ENCODE peak calls at places on chromosomes 16 and 17, in four cellular contexts. One of them, this sample, is unnamed.

GRCh38 chr16:83714286-83714685 is 93.5 kb upstream of the HSBP1 start:
- DNase-seq in GM23248: no peak
- DNase-seq in IMR-90: no peak
- DNase-seq in endothelial cell of umbilical vein: no peak
- DNase-seq in this sample: no peak

GRCh38 chr17:78044280-78044835 is 84.2 kb downstream of the TMC6 start:
- DNase-seq in endothelial cell of umbilical vein: no peak
- DNase-seq in IMR-90: no peak
- DNase-seq in GM23248: no peak
- DNase-seq in this sample: no peak

GRCh38 chr17:83181991-83182619 is 102.7 kb downstream of the METRNL start:
- DNase-seq in endothelial cell of umbilical vein: no peak
- DNase-seq in IMR-90: no peak
- DNase-seq in GM23248: no peak
- DNase-seq in this sample: no peak

GRCh38 chr16:31093132-31093703 is 1.4 kb downstream of the VKORC1 start:
- DNase-seq in endothelial cell of umbilical vein: no peak
- DNase-seq in GM23248: peak
- DNase-seq in IMR-90: peak
- DNase-seq in this sample: peak

GRCh38 chr17:229130-229944 is 47.9 kb upstream of the DOC2B start:
- DNase-seq in IMR-90: peak
- DNase-seq in endothelial cell of umbilical vein: peak
- DNase-seq in GM23248: no peak
- DNase-seq in this sample: no peak

GRCh38 chr16:68995011-68995504 is 110.4 kb upstream of the HAS3 start:
- DNase-seq in IMR-90: peak
- DNase-seq in endothelial cell of umbilical vein: peak
- DNase-seq in GM23248: peak
- DNase-seq in this sample: peak

GRCh38 chr16:11380836-11381235 is 35.6 kb downstream of the RMI2 start:
- DNase-seq in endothelial cell of umbilical vein: no peak
- DNase-seq in GM23248: no peak
- DNase-seq in IMR-90: no peak
- DNase-seq in this sample: no peak

GRCh38 chr16:3045758-3046505 is 429 bp upstream of the MMP25 start:
- DNase-seq in endothelial cell of umbilical vein: no peak
- DNase-seq in GM23248: peak
- DNase-seq in IMR-90: no peak
- DNase-seq in this sample: no peak

GRCh38 chr16:84836234-84836647 is 16.5 kb downstream of the CRISPLD2 start:
- DNase-seq in GM23248: peak
- DNase-seq in IMR-90: peak
- DNase-seq in endothelial cell of umbilical vein: no peak
- DNase-seq in this sample: no peak

GRCh38 chr16:85465328-85466307 is 147.5 kb upstream of the GSE1 start:
- DNase-seq in IMR-90: peak
- DNase-seq in GM23248: peak
- DNase-seq in endothelial cell of umbilical vein: no peak
- DNase-seq in this sample: no peak

GRCh38 chr17:10547351-10547750 is 2.1 kb downstream of the MYH2 start:
- DNase-seq in GM23248: no peak
- DNase-seq in endothelial cell of umbilical vein: no peak
- DNase-seq in IMR-90: no peak
- DNase-seq in this sample: no peak

GRCh38 chr16:78189121-78189520 is 89.7 kb downstream of the WWOX start:
- DNase-seq in GM23248: no peak
- DNase-seq in IMR-90: no peak
- DNase-seq in endothelial cell of umbilical vein: no peak
- DNase-seq in this sample: peak

GRCh38 chr16:19406891-19407491 is 10.7 kb upstream of the TMC5 start:
- DNase-seq in GM23248: no peak
- DNase-seq in endothelial cell of umbilical vein: no peak
- DNase-seq in IMR-90: no peak
- DNase-seq in this sample: no peak

GRCh38 chr16:85363881-85364280 is 249.2 kb upstream of the GSE1 start:
- DNase-seq in GM23248: peak
- DNase-seq in endothelial cell of umbilical vein: no peak
- DNase-seq in IMR-90: no peak
- DNase-seq in this sample: no peak

GRCh38 chr17:4833941-4834501 is 881 bp downstream of the MINK1 start:
- DNase-seq in IMR-90: peak
- DNase-seq in GM23248: peak
- DNase-seq in endothelial cell of umbilical vein: peak
- DNase-seq in this sample: peak

GRCh38 chr17:73595068-73595865 is 49.0 kb downstream of the SDK2 start:
- DNase-seq in IMR-90: no peak
- DNase-seq in endothelial cell of umbilical vein: no peak
- DNase-seq in GM23248: no peak
- DNase-seq in this sample: peak

GRCh38 chr17:48636177-48637018 is 10.2 kb upstream of the HOXB9 start:
- DNase-seq in IMR-90: peak
- DNase-seq in endothelial cell of umbilical vein: peak
- DNase-seq in GM23248: peak
- DNase-seq in this sample: peak

DNA sequence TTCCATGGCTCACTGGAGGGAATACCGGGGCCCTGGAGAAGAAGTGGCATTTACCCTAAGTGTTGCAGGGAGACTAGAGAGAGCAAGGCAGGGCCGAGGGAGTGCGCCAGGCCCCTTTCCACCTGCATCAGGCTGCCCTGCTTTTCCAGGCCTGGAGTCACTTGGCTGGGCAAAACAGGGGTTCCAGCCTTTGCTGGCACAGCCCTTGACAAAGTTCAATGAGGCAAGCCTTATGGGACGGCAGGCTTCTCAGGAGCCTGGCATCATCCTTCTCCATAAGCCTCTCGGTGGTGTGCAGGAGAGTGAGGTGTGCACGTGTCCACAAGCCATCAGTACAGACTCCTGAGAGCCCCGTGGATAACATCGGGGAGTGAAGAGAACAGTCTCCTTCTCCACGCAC is 27.1 kb downstream of the CACNA1G start:
- DNase-seq in endothelial cell of umbilical vein: no peak
- DNase-seq in GM23248: no peak
- DNase-seq in IMR-90: no peak
- DNase-seq in this sample: no peak
- H3K4me3 ChIP-seq in endothelial cell of umbilical vein: no peak
- H3K4me3 ChIP-seq in GM23248: no peak
- H3K4me3 ChIP-seq in IMR-90: no peak
- H3K4me3 ChIP-seq in this sample: no peak

DNA sequence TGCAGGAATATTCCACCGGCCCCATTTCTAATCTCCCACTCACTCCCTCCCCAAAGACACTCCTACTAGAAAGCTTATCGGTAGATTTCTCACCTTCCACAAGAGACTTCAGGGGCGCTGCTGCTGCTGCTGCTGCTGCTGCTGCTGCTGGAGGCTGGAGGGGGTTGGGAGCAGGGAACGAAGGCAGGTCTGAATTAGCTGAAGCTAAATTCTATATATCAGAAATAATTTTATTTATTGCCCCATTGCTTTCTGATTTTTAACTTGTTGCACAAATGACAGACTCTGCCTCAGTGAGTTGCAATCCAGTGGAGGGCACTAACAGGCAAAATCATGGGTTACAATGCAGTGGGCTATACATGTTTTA is 25.8 kb upstream of the HLF start:
- DNase-seq in GM23248: peak
- DNase-seq in IMR-90: no peak
- DNase-seq in endothelial cell of umbilical vein: no peak
- DNase-seq in this sample: no peak
- H3K4me2 ChIP-seq in GM23248: peak
- H3K4me2 ChIP-seq in IMR-90: peak
- H3K4me2 ChIP-seq in endothelial cell of umbilical vein: peak
- H3K4me2 ChIP-seq in this sample: peak

GRCh38 chr17:27244019-27244418 is 49.9 kb upstream of the WSB1 start:
- DNase-seq in endothelial cell of umbilical vein: no peak
- DNase-seq in GM23248: no peak
- DNase-seq in IMR-90: no peak
- DNase-seq in this sample: no peak

GRCh38 chr17:27246537-27246936 is 47.4 kb upstream of the WSB1 start:
- DNase-seq in GM23248: no peak
- DNase-seq in endothelial cell of umbilical vein: no peak
- DNase-seq in IMR-90: no peak
- DNase-seq in this sample: no peak

GRCh38 chr17:27247071-27247957 is 46.6 kb upstream of the WSB1 start:
- DNase-seq in IMR-90: peak
- DNase-seq in GM23248: peak
- DNase-seq in endothelial cell of umbilical vein: peak
- DNase-seq in this sample: no peak

GRCh38 chr17:27244481-27245223 is 49.3 kb upstream of the WSB1 start:
- DNase-seq in IMR-90: peak
- DNase-seq in endothelial cell of umbilical vein: peak
- DNase-seq in GM23248: peak
- DNase-seq in this sample: peak

GRCh38 chr17:27245230-27245696 is 48.7 kb upstream of the WSB1 start:
- DNase-seq in GM23248: peak
- DNase-seq in endothelial cell of umbilical vein: peak
- DNase-seq in IMR-90: peak
- DNase-seq in this sample: peak
- H3K27ac ChIP-seq in GM23248: peak
- H3K27ac ChIP-seq in endothelial cell of umbilical vein: peak
- H3K27ac ChIP-seq in IMR-90: peak
- H3K27ac ChIP-seq in this sample: no peak

GRCh38 chr17:52892334-52892733 is 733.8 kb upstream of the CA10 start:
- DNase-seq in GM23248: no peak
- DNase-seq in endothelial cell of umbilical vein: no peak
- DNase-seq in IMR-90: no peak
- DNase-seq in this sample: no peak
- H3K4me3 ChIP-seq in GM23248: no peak
- H3K4me3 ChIP-seq in endothelial cell of umbilical vein: no peak
- H3K4me3 ChIP-seq in IMR-90: no peak
- H3K4me3 ChIP-seq in this sample: no peak

GRCh38 chr17:18993876-18994275 is 10.7 kb downstream of the FAM83G start:
- DNase-seq in endothelial cell of umbilical vein: no peak
- DNase-seq in GM23248: no peak
- DNase-seq in IMR-90: peak
- DNase-seq in this sample: no peak
- H3K4me2 ChIP-seq in endothelial cell of umbilical vein: no peak
- H3K4me2 ChIP-seq in GM23248: no peak
- H3K4me2 ChIP-seq in IMR-90: peak
- H3K4me2 ChIP-seq in this sample: no peak

DNA sequence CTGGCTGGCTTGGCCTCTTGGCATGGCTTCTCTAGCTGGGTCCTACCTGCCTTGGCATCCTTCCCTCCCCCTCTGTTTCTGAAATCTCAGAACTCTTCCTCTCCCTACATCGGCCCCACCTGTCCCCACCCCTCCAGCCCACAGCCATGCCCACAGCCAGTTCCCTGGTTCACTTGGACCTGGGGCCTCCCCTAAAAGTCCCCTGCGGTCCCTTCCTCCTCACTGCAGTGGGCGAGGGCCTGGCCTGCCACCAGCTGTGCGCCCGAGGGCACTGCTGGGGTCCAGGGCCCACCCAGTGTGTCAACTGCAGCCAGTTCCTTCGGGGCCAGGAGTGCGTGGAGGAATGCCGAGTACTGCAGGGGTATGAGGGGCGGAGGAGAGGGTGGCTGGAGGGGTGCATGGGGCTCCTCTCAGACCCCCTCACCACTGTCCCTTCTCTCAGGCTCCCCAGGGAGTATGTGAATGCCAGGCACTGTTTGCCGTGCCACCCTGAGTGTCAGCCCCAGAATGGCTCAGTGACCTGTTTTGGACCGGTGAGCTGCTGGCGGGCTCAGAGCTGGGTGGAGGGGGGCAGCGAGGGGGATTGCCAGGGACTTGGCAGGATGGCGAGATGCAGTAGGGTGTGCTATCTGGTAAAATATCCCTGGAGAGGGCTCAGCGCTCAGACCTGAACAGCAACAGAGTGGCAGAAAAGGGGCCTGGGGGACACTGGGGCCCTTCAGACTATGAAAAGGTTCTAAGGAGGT is 14.1 kb downstream of the MIEN1 start:
- DNase-seq in GM23248: no peak
- DNase-seq in IMR-90: no peak
- DNase-seq in endothelial cell of umbilical vein: no peak
- DNase-seq in this sample: no peak
- H3K27ac ChIP-seq in GM23248: no peak
- H3K27ac ChIP-seq in IMR-90: no peak
- H3K27ac ChIP-seq in endothelial cell of umbilical vein: no peak
- H3K27ac ChIP-seq in this sample: no peak

DNA sequence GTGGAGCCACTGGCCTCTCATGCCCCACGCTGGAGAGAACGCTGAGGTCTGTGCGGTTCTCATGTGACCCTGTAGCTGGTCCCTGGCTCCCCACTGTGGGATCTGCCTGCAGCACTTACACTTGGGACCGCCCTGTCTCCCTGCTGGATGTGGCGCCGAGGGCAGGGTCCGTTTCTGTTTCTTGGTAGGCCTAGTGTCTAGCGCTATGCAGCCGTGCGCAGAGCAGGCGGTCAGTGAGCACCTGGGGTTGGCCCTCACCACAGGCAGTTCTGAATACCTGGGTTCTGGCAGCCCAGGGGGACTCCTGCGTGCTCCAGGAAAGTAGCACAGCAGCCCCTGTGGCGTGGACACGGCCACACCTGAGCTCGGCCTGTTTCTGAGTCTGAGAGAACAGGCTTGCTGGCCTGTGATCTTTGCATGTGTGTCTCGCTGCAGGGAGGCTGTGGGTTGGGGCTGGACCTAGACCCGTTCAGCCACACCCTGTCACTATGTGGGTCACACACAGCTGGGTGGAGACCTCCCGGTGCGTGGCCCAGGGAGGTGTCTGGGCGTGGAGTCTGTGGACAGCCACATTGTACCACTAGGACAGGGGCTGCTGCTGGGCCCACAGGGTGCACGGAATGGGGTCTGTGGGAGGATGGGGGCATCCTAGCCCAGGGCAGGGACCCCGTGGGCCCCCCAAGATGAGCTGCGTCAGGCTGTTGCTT is 2.8 kb downstream of the CAPN15 start:
- DNase-seq in IMR-90: no peak
- DNase-seq in GM23248: no peak
- DNase-seq in endothelial cell of umbilical vein: no peak
- DNase-seq in this sample: no peak
- H3K4me3 ChIP-seq in IMR-90: no peak
- H3K4me3 ChIP-seq in GM23248: peak
- H3K4me3 ChIP-seq in endothelial cell of umbilical vein: no peak
- H3K4me3 ChIP-seq in this sample: no peak

GRCh38 chr16:17471745-17472075 is 950 bp upstream of the XYLT1 start:
- DNase-seq in IMR-90: peak
- DNase-seq in endothelial cell of umbilical vein: no peak
- DNase-seq in GM23248: peak
- DNase-seq in this sample: no peak

GRCh38 chr16:17474572-17474971 is 3.8 kb upstream of the XYLT1 start:
- DNase-seq in GM23248: no peak
- DNase-seq in IMR-90: no peak
- DNase-seq in endothelial cell of umbilical vein: no peak
- DNase-seq in this sample: peak

GRCh38 chr16:17475104-17475503 is 4.3 kb upstream of the XYLT1 start:
- DNase-seq in endothelial cell of umbilical vein: no peak
- DNase-seq in GM23248: no peak
- DNase-seq in IMR-90: no peak
- DNase-seq in this sample: no peak

GRCh38 chr16:17476414-17477259 is 5.9 kb upstream of the XYLT1 start:
- DNase-seq in GM23248: peak
- DNase-seq in IMR-90: peak
- DNase-seq in endothelial cell of umbilical vein: peak
- DNase-seq in this sample: peak

DNA sequence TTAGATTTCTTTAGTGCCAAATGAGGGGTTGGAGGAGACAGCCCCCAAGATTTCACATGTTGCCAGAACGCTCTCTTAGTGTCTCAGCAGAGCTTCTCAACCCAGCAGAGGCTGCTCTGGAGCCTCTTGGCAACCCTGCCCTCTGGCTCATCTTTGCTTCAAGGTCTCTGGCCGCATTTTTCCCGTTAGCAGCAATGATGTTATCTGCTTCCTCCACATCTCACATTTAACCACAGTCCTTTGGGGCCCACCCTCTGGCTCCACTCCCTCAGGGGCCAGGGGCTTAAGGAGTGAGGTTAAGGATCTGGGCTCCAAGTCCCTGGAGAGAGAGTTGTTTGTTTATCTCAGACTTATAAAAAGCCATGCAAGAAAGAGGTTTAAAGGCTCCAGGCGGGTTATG is 3.3 kb upstream of the XYLT1 start:
- DNase-seq in IMR-90: no peak
- DNase-seq in endothelial cell of umbilical vein: no peak
- DNase-seq in GM23248: peak
- DNase-seq in this sample: no peak
- H3K4me2 ChIP-seq in IMR-90: no peak
- H3K4me2 ChIP-seq in endothelial cell of umbilical vein: no peak
- H3K4me2 ChIP-seq in GM23248: no peak
- H3K4me2 ChIP-seq in this sample: peak

This sample was measured in Karpas-422.